ENCODE peak calls at places on chromosomes 3 and 15, in seven cellular contexts. One of them, this sample, is unnamed.

GRCh38 chr15:27237319-27237939 is 266.4 kb downstream of the GABRG3 start:
- DNase-seq in breast epithelium: no peak
- DNase-seq in esophagus squamous epithelium: no peak
- DNase-seq in body of pancreas: no peak
- DNase-seq in cardiac muscle cell: no peak
- DNase-seq in fibroblast of pulmonary artery: no peak
- DNase-seq in osteoblast: no peak
- DNase-seq in this sample: no peak

GRCh38 chr15:30921781-30922371 is 18.2 kb downstream of the FAN1 start:
- DNase-seq in osteoblast: no peak
- DNase-seq in cardiac muscle cell: no peak
- DNase-seq in body of pancreas: no peak
- DNase-seq in esophagus squamous epithelium: no peak
- DNase-seq in breast epithelium: no peak
- DNase-seq in fibroblast of pulmonary artery: no peak
- DNase-seq in this sample: no peak

GRCh38 chr15:58227706-58228543 is 89.7 kb downstream of the AQP9 start:
- DNase-seq in breast epithelium: peak
- DNase-seq in fibroblast of pulmonary artery: peak
- DNase-seq in esophagus squamous epithelium: no peak
- DNase-seq in cardiac muscle cell: peak
- DNase-seq in osteoblast: peak
- DNase-seq in body of pancreas: peak
- DNase-seq in this sample: peak

GRCh38 chr3:167684389-167684993 is 30.7 kb upstream of the WDR49 start:
- DNase-seq in osteoblast: peak
- DNase-seq in fibroblast of pulmonary artery: peak
- DNase-seq in cardiac muscle cell: peak
- DNase-seq in esophagus squamous epithelium: no peak
- DNase-seq in breast epithelium: peak
- DNase-seq in body of pancreas: peak
- DNase-seq in this sample: peak

GRCh38 chr3:146589899-146590508 is 15.1 kb downstream of the PLSCR5 start:
- DNase-seq in osteoblast: peak
- DNase-seq in esophagus squamous epithelium: no peak
- DNase-seq in breast epithelium: no peak
- DNase-seq in cardiac muscle cell: peak
- DNase-seq in fibroblast of pulmonary artery: peak
- DNase-seq in body of pancreas: peak
- DNase-seq in this sample: peak

GRCh38 chr3:144590854-144591253 is 619.2 kb downstream of the DIPK2A start:
- DNase-seq in body of pancreas: no peak
- DNase-seq in esophagus squamous epithelium: no peak
- DNase-seq in fibroblast of pulmonary artery: peak
- DNase-seq in osteoblast: peak
- DNase-seq in cardiac muscle cell: peak
- DNase-seq in breast epithelium: no peak
- DNase-seq in this sample: no peak

GRCh38 chr3:114056130-114057010 is at the start of the genes CCDC191 and QTRT2:
- DNase-seq in esophagus squamous epithelium: peak
- DNase-seq in cardiac muscle cell: peak
- DNase-seq in fibroblast of pulmonary artery: peak
- DNase-seq in breast epithelium: peak
- DNase-seq in osteoblast: peak
- DNase-seq in body of pancreas: peak
- DNase-seq in this sample: peak

GRCh38 chr15:28456476-28457395 is 76.0 kb downstream of the GOLGA8G start:
- DNase-seq in body of pancreas: peak
- DNase-seq in cardiac muscle cell: no peak
- DNase-seq in esophagus squamous epithelium: no peak
- DNase-seq in fibroblast of pulmonary artery: no peak
- DNase-seq in osteoblast: peak
- DNase-seq in breast epithelium: no peak
- DNase-seq in this sample: no peak

GRCh38 chr3:189361103-189361835 is 189.5 kb downstream of the TPRG1 start:
- DNase-seq in fibroblast of pulmonary artery: no peak
- DNase-seq in cardiac muscle cell: no peak
- DNase-seq in breast epithelium: no peak
- DNase-seq in esophagus squamous epithelium: no peak
- DNase-seq in body of pancreas: no peak
- DNase-seq in osteoblast: no peak
- DNase-seq in this sample: no peak

GRCh38 chr3:188241072-188241471 is 87.1 kb downstream of the LPP start:
- DNase-seq in fibroblast of pulmonary artery: peak
- DNase-seq in breast epithelium: no peak
- DNase-seq in esophagus squamous epithelium: no peak
- DNase-seq in cardiac muscle cell: no peak
- DNase-seq in osteoblast: peak
- DNase-seq in body of pancreas: no peak
- DNase-seq in this sample: no peak

GRCh38 chr15:39887832-39888231 is 32.2 kb downstream of the GPR176 start:
- DNase-seq in osteoblast: peak
- DNase-seq in fibroblast of pulmonary artery: peak
- DNase-seq in body of pancreas: peak
- DNase-seq in breast epithelium: no peak
- DNase-seq in esophagus squamous epithelium: no peak
- DNase-seq in cardiac muscle cell: peak
- DNase-seq in this sample: peak

GRCh38 chr15:88113909-88114308 is 142.6 kb downstream of the NTRK3 start:
- DNase-seq in fibroblast of pulmonary artery: no peak
- DNase-seq in body of pancreas: no peak
- DNase-seq in cardiac muscle cell: peak
- DNase-seq in osteoblast: no peak
- DNase-seq in esophagus squamous epithelium: no peak
- DNase-seq in breast epithelium: no peak
- DNase-seq in this sample: no peak

GRCh38 chr3:168040624-168041208 is 55.0 kb downstream of the GOLIM4 start:
- DNase-seq in osteoblast: peak
- DNase-seq in fibroblast of pulmonary artery: peak
- DNase-seq in cardiac muscle cell: peak
- DNase-seq in breast epithelium: no peak
- DNase-seq in body of pancreas: peak
- DNase-seq in esophagus squamous epithelium: no peak
- DNase-seq in this sample: no peak

GRCh38 chr3:153977148-153977547 is 144.0 kb upstream of the ARHGEF26 start:
- DNase-seq in esophagus squamous epithelium: no peak
- DNase-seq in body of pancreas: no peak
- DNase-seq in cardiac muscle cell: peak
- DNase-seq in breast epithelium: peak
- DNase-seq in osteoblast: peak
- DNase-seq in fibroblast of pulmonary artery: peak
- DNase-seq in this sample: no peak

GRCh38 chr3:186996356-186996755 is 66.0 kb downstream of the ST6GAL1 start:
- DNase-seq in esophagus squamous epithelium: no peak
- DNase-seq in cardiac muscle cell: no peak
- DNase-seq in osteoblast: no peak
- DNase-seq in body of pancreas: no peak
- DNase-seq in breast epithelium: no peak
- DNase-seq in fibroblast of pulmonary artery: no peak
- DNase-seq in this sample: no peak

GRCh38 chr3:40043444-40043755 is 234.0 kb downstream of the MYRIP start:
- DNase-seq in cardiac muscle cell: peak
- DNase-seq in osteoblast: no peak
- DNase-seq in breast epithelium: peak
- DNase-seq in fibroblast of pulmonary artery: peak
- DNase-seq in body of pancreas: peak
- DNase-seq in esophagus squamous epithelium: no peak
- DNase-seq in this sample: no peak

GRCh38 chr15:60079210-60079609 is 75.1 kb downstream of the FOXB1 start:
- DNase-seq in body of pancreas: no peak
- DNase-seq in cardiac muscle cell: peak
- DNase-seq in osteoblast: no peak
- DNase-seq in fibroblast of pulmonary artery: peak
- DNase-seq in esophagus squamous epithelium: no peak
- DNase-seq in breast epithelium: no peak
- DNase-seq in this sample: no peak

GRCh38 chr15:26087395-26087794 is 224.3 kb upstream of the ATP10A start:
- DNase-seq in body of pancreas: no peak
- DNase-seq in esophagus squamous epithelium: no peak
- DNase-seq in fibroblast of pulmonary artery: peak
- DNase-seq in osteoblast: no peak
- DNase-seq in cardiac muscle cell: no peak
- DNase-seq in breast epithelium: no peak
- DNase-seq in this sample: no peak

DNA sequence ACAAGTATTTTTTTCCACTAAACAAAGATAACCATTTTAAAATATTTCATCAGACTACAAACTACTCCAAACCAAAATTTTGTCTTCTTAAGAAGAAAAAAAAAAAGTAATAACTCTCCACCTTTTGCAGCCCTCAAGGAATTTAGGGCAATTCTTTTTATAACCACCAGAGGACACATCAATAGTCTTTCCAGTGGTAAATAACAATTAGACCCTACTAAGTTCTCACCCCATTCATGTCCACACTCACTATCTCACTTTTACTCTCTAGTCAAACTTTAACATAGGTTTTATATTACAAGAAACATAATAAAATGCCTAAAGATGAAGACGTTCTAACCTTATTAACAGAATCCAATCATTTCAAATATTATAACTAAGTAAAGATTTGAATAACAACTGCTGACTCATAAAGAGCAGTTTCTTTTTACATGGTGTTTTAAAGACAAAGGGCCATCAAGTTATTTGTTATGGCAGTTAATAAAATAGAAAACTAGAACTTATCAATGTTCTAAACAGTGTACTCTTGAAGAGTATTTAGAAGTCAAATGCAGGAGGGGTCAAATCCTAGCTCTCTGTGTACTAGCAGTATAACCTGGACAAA is 33.0 kb downstream of the CCDC39 start:
- DNase-seq in osteoblast: no peak
- DNase-seq in cardiac muscle cell: no peak
- DNase-seq in esophagus squamous epithelium: no peak
- DNase-seq in body of pancreas: no peak
- DNase-seq in breast epithelium: no peak
- DNase-seq in fibroblast of pulmonary artery: peak
- DNase-seq in this sample: no peak
- TF ChIP-seq CTCF in osteoblast: peak
- TF ChIP-seq CTCF in cardiac muscle cell: peak
- TF ChIP-seq CTCF in esophagus squamous epithelium: peak
- TF ChIP-seq CTCF in body of pancreas: peak
- TF ChIP-seq CTCF in breast epithelium: no peak
- TF ChIP-seq CTCF in fibroblast of pulmonary artery: peak
- TF ChIP-seq CTCF in this sample: peak

DNA sequence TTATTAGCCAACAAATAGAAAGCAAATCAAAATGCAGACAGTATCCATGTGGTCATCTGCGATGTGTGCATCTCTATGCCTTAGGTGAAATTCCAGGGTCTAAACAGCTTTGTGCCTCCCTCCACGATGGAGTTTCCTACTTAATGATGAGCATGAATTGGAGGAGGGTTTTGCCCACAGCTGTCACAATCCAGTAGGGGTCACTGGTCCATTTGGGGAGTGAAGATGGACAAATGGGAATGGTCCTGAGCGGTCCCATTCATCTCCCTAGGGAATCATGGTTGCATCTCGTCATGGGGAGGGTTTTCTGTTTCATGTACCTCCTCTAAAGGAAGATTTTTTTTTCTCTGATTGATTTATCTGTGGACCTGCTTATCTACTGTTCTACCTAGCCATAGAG is 358.0 kb downstream of the PTPRG start:
- DNase-seq in esophagus squamous epithelium: no peak
- DNase-seq in breast epithelium: no peak
- DNase-seq in cardiac muscle cell: no peak
- DNase-seq in fibroblast of pulmonary artery: no peak
- DNase-seq in body of pancreas: no peak
- DNase-seq in osteoblast: no peak
- DNase-seq in this sample: no peak
- TF ChIP-seq CTCF in esophagus squamous epithelium: no peak
- TF ChIP-seq CTCF in breast epithelium: no peak
- TF ChIP-seq CTCF in cardiac muscle cell: no peak
- TF ChIP-seq CTCF in fibroblast of pulmonary artery: no peak
- TF ChIP-seq CTCF in body of pancreas: no peak
- TF ChIP-seq CTCF in osteoblast: no peak
- TF ChIP-seq CTCF in this sample: no peak

GRCh38 chr3:195065142-195065863 is 205.7 kb downstream of the XXYLT1 start:
- DNase-seq in breast epithelium: no peak
- DNase-seq in body of pancreas: no peak
- DNase-seq in fibroblast of pulmonary artery: no peak
- DNase-seq in esophagus squamous epithelium: no peak
- DNase-seq in osteoblast: peak
- DNase-seq in cardiac muscle cell: no peak
- DNase-seq in this sample: no peak

GRCh38 chr3:195065864-195066185 is 205.1 kb downstream of the XXYLT1 start:
- DNase-seq in cardiac muscle cell: no peak
- DNase-seq in body of pancreas: peak
- DNase-seq in osteoblast: no peak
- DNase-seq in esophagus squamous epithelium: no peak
- DNase-seq in fibroblast of pulmonary artery: no peak
- DNase-seq in breast epithelium: no peak
- DNase-seq in this sample: no peak

GRCh38 chr3:195064300-195064931 is 206.5 kb downstream of the XXYLT1 start:
- DNase-seq in osteoblast: peak
- DNase-seq in body of pancreas: no peak
- DNase-seq in esophagus squamous epithelium: no peak
- DNase-seq in cardiac muscle cell: no peak
- DNase-seq in breast epithelium: no peak
- DNase-seq in fibroblast of pulmonary artery: no peak
- DNase-seq in this sample: no peak

GRCh38 chr3:195068045-195068444 is 202.9 kb downstream of the XXYLT1 start:
- DNase-seq in esophagus squamous epithelium: no peak
- DNase-seq in osteoblast: peak
- DNase-seq in body of pancreas: no peak
- DNase-seq in breast epithelium: no peak
- DNase-seq in fibroblast of pulmonary artery: peak
- DNase-seq in cardiac muscle cell: no peak
- DNase-seq in this sample: no peak

DNA sequence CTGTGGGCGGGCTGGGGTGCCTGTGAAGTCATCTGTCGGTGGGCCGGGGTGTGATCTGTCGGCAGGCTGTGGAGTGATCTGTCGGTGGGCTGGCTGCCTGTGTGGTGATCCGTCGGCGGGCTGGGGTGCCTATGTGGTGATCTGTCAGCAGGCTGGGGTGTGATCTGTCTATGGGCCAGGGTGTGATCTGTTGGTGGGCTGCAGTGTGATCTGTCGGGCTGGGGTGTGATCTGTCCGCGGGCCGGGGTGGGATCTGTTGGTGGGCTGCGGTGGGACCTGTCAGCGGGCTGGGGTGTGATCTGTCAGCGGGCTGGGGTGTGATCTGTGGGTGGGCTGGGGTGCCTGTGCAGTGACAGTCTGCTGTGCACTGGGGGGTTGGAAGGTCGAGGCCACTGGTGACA is 204.5 kb downstream of the XXYLT1 start:
- DNase-seq in fibroblast of pulmonary artery: no peak
- DNase-seq in esophagus squamous epithelium: no peak
- DNase-seq in osteoblast: no peak
- DNase-seq in cardiac muscle cell: no peak
- DNase-seq in breast epithelium: no peak
- DNase-seq in body of pancreas: peak
- DNase-seq in this sample: no peak
- TF ChIP-seq CTCF in fibroblast of pulmonary artery: no peak
- TF ChIP-seq CTCF in esophagus squamous epithelium: no peak
- TF ChIP-seq CTCF in osteoblast: no peak
- TF ChIP-seq CTCF in cardiac muscle cell: no peak
- TF ChIP-seq CTCF in breast epithelium: no peak
- TF ChIP-seq CTCF in body of pancreas: no peak
- TF ChIP-seq CTCF in this sample: no peak

DNA sequence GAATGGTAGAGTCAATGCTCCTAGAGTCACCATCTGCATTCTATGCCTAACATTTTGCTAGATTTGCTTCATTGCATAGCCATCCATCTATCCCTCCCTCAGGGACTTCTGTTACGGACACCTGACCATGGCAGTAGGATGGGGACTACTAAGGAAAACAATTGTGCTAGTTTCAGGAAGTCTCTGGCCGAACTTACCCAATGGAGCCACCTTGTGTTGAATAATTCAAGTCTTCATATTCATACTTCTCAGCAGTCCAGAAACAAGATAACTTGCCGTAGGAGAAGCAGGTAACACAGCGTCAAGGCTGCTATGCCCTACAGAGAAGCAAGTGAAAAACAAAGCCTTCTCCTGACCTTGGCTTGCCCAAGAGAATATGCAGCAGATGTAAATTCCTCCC is 685.3 kb downstream of the GRM7 start:
- DNase-seq in cardiac muscle cell: peak
- DNase-seq in osteoblast: no peak
- DNase-seq in esophagus squamous epithelium: no peak
- DNase-seq in body of pancreas: peak
- DNase-seq in breast epithelium: no peak
- DNase-seq in fibroblast of pulmonary artery: peak
- DNase-seq in this sample: no peak
- TF ChIP-seq CTCF in cardiac muscle cell: peak
- TF ChIP-seq CTCF in osteoblast: no peak
- TF ChIP-seq CTCF in esophagus squamous epithelium: peak
- TF ChIP-seq CTCF in body of pancreas: no peak
- TF ChIP-seq CTCF in breast epithelium: no peak
- TF ChIP-seq CTCF in fibroblast of pulmonary artery: peak
- TF ChIP-seq CTCF in this sample: no peak